ENCODE peak calls at places on chromosomes 2 and 18, in six cellular contexts. C is right cardiac atrium, O is OCI-LY7, H is IMR-90, X is bronchial epithelial cell, K is LNCaP clone FGC. V is an unnamed sample.

GRCh38 chr2:177265386-177265690 is 811 bp upstream of the NFE2L2 start:
- DNase-seq in C (no peak), O (no peak), H (peak), X (peak), K (no peak), V (no peak)

GRCh38 chr18:78642561-78643398 is 336.8 kb upstream of the SALL3 start:
- DNase-seq in C (no peak), O (peak), H (no peak), X (peak), K (no peak), V (no peak)

GRCh38 chr2:167294031-167294774 is 405.9 kb downstream of the XIRP2 start:
- DNase-seq in C (peak), O (no peak), H (peak), X (peak), K (no peak), V (no peak)

GRCh38 chr2:176574415-176575236 is 305.4 kb downstream of the MTX2 start:
- DNase-seq in C (no peak), O (no peak), H (no peak), X (no peak), K (no peak), V (no peak)

GRCh38 chr18:79935925-79936324 is 15.5 kb downstream of the SLC66A2 start:
- DNase-seq in C (no peak), O (no peak), H (no peak), X (no peak), K (no peak), V (no peak)

GRCh38 chr2:40451926-40452605 is at the start of gene SLC8A1:
- DNase-seq in C (peak), O (peak), H (peak), X (no peak), K (no peak), V (no peak)

GRCh38 chr18:35378206-35378795 is 1.2 kb upstream of the ZNF396 start:
- DNase-seq in C (no peak), O (no peak), H (peak), X (peak), K (no peak), V (no peak)

GRCh38 chr2:47617523-47618271 is 165.2 kb upstream of the MSH6 start:
- DNase-seq in C (no peak), O (no peak), H (no peak), X (no peak), K (no peak), V (no peak)

GRCh38 chr2:99572380-99572779 is 82.6 kb upstream of the REV1 start:
- DNase-seq in C (no peak), O (no peak), H (no peak), X (peak), K (peak), V (no peak)

GRCh38 chr18:28174181-28174906 is 2.6 kb downstream of the CDH2 start:
- DNase-seq in C (no peak), O (no peak), H (no peak), X (no peak), K (no peak), V (no peak)
- H3K4me3 ChIP-seq in C (peak), O (no peak), H (no peak), X (no peak), K (no peak), V (no peak)

GRCh38 chr2:27094353-27094984 is 7.9 kb downstream of the KHK start:
- DNase-seq in C (no peak), O (no peak), H (no peak), X (no peak), K (no peak), V (no peak)

GRCh38 chr2:27091746-27092695 is 5.4 kb downstream of the KHK start:
- DNase-seq in C (no peak), O (no peak), H (no peak), X (no peak), K (no peak), V (no peak)

GRCh38 chr2:27095427-27095744 is 8.8 kb downstream of the KHK start:
- DNase-seq in C (no peak), O (no peak), H (no peak), X (no peak), K (no peak), V (no peak)

GRCh38 chr2:27092696-27093429 is 6.3 kb downstream of the KHK start:
- DNase-seq in C (no peak), O (no peak), H (no peak), X (no peak), K (no peak), V (no peak)

DNA sequence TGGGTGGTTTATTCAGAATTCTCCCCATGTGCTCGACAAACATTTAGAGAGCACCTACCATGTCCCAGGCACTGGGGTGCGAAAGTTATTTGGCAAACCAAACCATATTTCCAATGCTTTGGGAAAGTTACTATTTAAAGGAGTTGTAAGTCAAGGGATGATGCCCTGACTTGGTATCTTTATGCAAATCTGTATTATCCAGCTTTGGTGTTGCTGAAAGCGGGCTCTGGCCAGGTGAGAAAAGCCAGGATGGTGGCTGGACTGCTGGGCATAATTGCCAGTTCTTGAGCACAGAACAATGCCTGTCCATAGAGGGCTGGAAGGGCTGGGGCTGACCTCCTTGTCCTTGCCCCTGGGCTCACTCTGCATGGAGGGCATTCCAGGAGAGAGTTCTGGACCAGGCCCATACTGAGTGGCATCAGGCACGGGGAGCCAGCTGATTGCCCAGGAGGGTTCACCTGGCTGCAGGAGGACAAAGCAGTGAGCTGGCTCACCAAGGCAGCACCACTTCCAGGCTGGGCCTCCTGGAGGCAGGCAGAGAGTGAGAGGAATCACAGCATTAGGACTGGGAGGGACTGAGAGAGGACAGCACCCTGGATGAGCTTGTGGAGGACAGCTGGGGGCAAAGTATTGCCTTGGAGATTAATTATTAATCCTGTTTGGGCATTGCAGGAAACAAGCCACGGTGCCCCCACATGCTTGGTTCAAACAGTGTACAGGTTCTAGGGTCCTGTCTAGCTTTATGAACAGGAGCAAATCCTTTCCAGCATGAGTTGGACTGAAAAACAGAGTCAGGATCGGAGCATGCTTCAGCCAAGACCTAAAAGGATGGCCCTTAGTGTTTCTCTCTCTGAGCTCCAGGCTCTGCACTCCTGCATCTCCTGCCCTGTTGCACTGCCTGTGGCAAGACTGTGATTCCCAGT is 7.1 kb downstream of the KHK start:
- DNase-seq in C (no peak), O (no peak), H (no peak), X (no peak), K (no peak), V (no peak)
- H3K4me3 ChIP-seq in C (no peak), O (no peak), H (no peak), X (no peak), K (no peak), V (no peak)

GRCh38 chr2:203869207-203869606 is 1.6 kb downstream of the CTLA4 start:
- DNase-seq in C (no peak), O (no peak), H (no peak), X (no peak), K (no peak), V (no peak)
- H3K4me3 ChIP-seq in C (no peak), O (no peak), H (no peak), X (no peak), K (no peak), V (no peak)

DNA sequence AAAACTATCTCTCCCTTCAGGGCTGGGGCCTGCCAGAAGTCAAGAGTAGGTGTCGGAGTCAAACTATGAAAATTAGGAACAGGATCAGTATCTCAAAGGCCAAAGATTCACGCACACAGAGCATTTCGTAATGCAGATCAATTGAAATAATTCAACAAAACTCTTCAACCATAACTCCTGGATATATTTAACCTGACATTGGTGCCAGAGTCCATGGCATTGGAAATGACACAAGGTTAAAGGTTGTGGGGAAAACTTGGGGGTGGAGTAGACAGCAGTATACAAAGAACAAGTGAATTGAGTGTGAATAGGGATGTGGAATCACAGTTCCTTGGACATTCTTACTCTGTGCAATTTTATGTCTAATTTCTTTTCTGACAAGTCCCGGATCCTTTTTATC is 788.0 kb upstream of the GYPC start:
- DNase-seq in C (no peak), O (no peak), H (no peak), X (no peak), K (no peak), V (no peak)
- H3K4me3 ChIP-seq in C (no peak), O (no peak), H (no peak), X (no peak), K (no peak), V (no peak)

DNA sequence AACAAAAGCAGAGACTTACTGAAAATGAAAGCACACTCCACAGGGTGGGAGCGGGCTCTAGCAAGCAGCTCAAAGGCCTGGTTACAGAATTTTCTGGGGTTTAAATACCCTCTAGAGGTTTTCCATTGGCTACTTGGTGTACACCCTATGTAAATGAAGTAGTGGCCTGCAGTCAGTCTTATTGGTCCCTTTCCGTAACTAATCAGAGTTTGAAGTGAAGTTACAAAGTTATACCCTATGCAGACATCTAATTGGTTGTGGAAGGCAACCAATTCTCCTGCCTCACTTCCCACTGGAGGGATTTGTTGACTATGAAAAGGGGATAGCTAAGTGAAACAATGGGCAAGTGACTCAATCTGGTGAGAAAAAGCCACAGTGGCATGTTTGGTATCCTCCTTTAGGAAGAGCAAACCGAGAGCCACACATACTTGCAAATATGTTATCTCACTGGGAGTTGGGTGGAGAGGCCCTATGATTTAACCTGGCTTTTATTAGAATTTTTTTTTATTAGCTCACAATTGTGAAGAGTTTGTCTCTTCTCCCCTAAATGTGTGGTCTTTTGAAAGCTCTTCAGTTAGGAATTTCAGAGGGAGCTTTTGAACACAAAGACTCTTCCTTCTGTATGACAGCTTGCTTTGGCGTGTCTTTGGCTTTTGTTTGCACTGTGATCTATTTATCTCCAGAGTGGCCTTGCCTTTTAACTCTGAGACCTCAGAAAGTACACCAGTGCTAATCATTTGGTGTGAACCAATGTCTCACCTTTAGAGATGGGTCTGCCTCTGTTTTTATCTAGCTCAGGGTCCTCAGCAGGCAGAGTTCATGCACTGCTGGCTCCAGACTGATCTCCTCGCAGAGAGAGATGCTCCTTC is 69.6 kb downstream of the MAP4K4 start:
- DNase-seq in C (no peak), O (peak), H (peak), X (peak), K (no peak), V (no peak)
- H3K4me3 ChIP-seq in C (no peak), O (no peak), H (no peak), X (no peak), K (no peak), V (no peak)

GRCh38 chr2:238846503-238847431 is 1.1 kb upstream of the TWIST2 start:
- DNase-seq in C (peak), O (no peak), H (no peak), X (peak), K (no peak), V (no peak)
- H3K4me3 ChIP-seq in C (peak), O (no peak), H (peak), X (peak), K (no peak), V (no peak)